ENCODE peak calls at places on chromosome 13, in seven cellular contexts. One of them, this sample, is unnamed.

GRCh38 chr13:97058417-97058816 is 64.1 kb upstream of the OXGR1 start:
- DNase-seq in HCT116: no peak
- DNase-seq in SK-N-SH: no peak
- DNase-seq in K562: no peak
- DNase-seq in H1: no peak
- DNase-seq in GM12878: no peak
- DNase-seq in HepG2: no peak
- DNase-seq in this sample: no peak

GRCh38 chr13:94950303-94950702 is 238.0 kb upstream of the SOX21 start:
- DNase-seq in HCT116: no peak
- DNase-seq in SK-N-SH: peak; percentile 16
- DNase-seq in K562: no peak
- DNase-seq in H1: no peak
- DNase-seq in GM12878: no peak
- DNase-seq in HepG2: no peak
- DNase-seq in this sample: peak; percentile 4

GRCh38 chr13:99758465-99759162 is 213.0 kb downstream of the ZIC5 start:
- DNase-seq in HCT116: no peak
- DNase-seq in SK-N-SH: no peak
- DNase-seq in K562: no peak
- DNase-seq in H1: no peak
- DNase-seq in GM12878: no peak
- DNase-seq in HepG2: no peak
- DNase-seq in this sample: no peak

GRCh38 chr13:90683711-90684131 is 663.8 kb upstream of the MIR17HG start:
- DNase-seq in HCT116: no peak
- DNase-seq in SK-N-SH: no peak
- DNase-seq in K562: no peak
- DNase-seq in H1: no peak
- DNase-seq in GM12878: no peak
- DNase-seq in HepG2: no peak
- DNase-seq in this sample: no peak

GRCh38 chr13:23510544-23510916 is 59.7 kb upstream of the TNFRSF19 start:
- DNase-seq in HCT116: no peak
- DNase-seq in SK-N-SH: no peak
- DNase-seq in K562: no peak
- DNase-seq in H1: no peak
- DNase-seq in GM12878: no peak
- DNase-seq in HepG2: no peak
- DNase-seq in this sample: no peak

GRCh38 chr13:52599037-52599852 is 43.0 kb upstream of the HNRNPA1L2 start:
- DNase-seq in HCT116: no peak
- DNase-seq in SK-N-SH: no peak
- DNase-seq in K562: no peak
- DNase-seq in H1: no peak
- DNase-seq in GM12878: no peak
- DNase-seq in HepG2: no peak
- DNase-seq in this sample: peak; percentile 31

GRCh38 chr13:69199664-69200063 is 908.0 kb upstream of the ATXN8OS start:
- DNase-seq in HCT116: no peak
- DNase-seq in SK-N-SH: peak; percentile 24
- DNase-seq in K562: no peak
- DNase-seq in H1: no peak
- DNase-seq in GM12878: no peak
- DNase-seq in HepG2: no peak
- DNase-seq in this sample: no peak

GRCh38 chr13:109611912-109612691 is 174.3 kb downstream of the IRS2 start:
- DNase-seq in HCT116: no peak
- DNase-seq in SK-N-SH: no peak
- DNase-seq in K562: no peak
- DNase-seq in H1: no peak
- DNase-seq in GM12878: no peak
- DNase-seq in HepG2: no peak
- DNase-seq in this sample: no peak

GRCh38 chr13:58190578-58190977 is 559.0 kb downstream of the PCDH17 start:
- DNase-seq in HCT116: no peak
- DNase-seq in SK-N-SH: no peak
- DNase-seq in K562: no peak
- DNase-seq in H1: no peak
- DNase-seq in GM12878: no peak
- DNase-seq in HepG2: no peak
- DNase-seq in this sample: no peak

GRCh38 chr13:79621449-79621848 is 140.5 kb downstream of the NDFIP2 start:
- DNase-seq in HCT116: no peak
- DNase-seq in SK-N-SH: no peak
- DNase-seq in K562: no peak
- DNase-seq in H1: no peak
- DNase-seq in GM12878: no peak
- DNase-seq in HepG2: no peak
- DNase-seq in this sample: no peak

GRCh38 chr13:71149498-71150363 is 717.3 kb downstream of the DACH1 start:
- DNase-seq in HCT116: no peak
- DNase-seq in SK-N-SH: no peak
- DNase-seq in K562: no peak
- DNase-seq in H1: no peak
- DNase-seq in GM12878: no peak
- DNase-seq in HepG2: no peak
- DNase-seq in this sample: peak; percentile 19

GRCh38 chr13:76942363-76942762 is 5.9 kb upstream of the ACOD1 start:
- DNase-seq in HCT116: no peak
- DNase-seq in SK-N-SH: no peak
- DNase-seq in K562: no peak
- DNase-seq in H1: no peak
- DNase-seq in GM12878: no peak
- DNase-seq in HepG2: no peak
- DNase-seq in this sample: no peak

GRCh38 chr13:26601669-26602068 is 44.2 kb downstream of the WASF3 start:
- DNase-seq in HCT116: no peak
- DNase-seq in SK-N-SH: peak; percentile 53
- DNase-seq in K562: no peak
- DNase-seq in H1: no peak
- DNase-seq in GM12878: peak; percentile 15
- DNase-seq in HepG2: no peak
- DNase-seq in this sample: peak; percentile 57

GRCh38 chr13:29892149-29892548 is 41.7 kb upstream of the UBL3 start:
- DNase-seq in HCT116: no peak
- DNase-seq in SK-N-SH: no peak
- DNase-seq in K562: no peak
- DNase-seq in H1: no peak
- DNase-seq in GM12878: no peak
- DNase-seq in HepG2: no peak
- DNase-seq in this sample: no peak

GRCh38 chr13:85148009-85148408 is 651.2 kb downstream of the SLITRK6 start:
- DNase-seq in HCT116: no peak
- DNase-seq in SK-N-SH: no peak
- DNase-seq in K562: no peak
- DNase-seq in H1: no peak
- DNase-seq in GM12878: no peak
- DNase-seq in HepG2: peak; percentile 1
- DNase-seq in this sample: peak; percentile 19

GRCh38 chr13:30125422-30126073 is 181.8 kb downstream of the KATNAL1 start:
- DNase-seq in HCT116: no peak
- DNase-seq in SK-N-SH: no peak
- DNase-seq in K562: no peak
- DNase-seq in H1: no peak
- DNase-seq in GM12878: no peak
- DNase-seq in HepG2: peak; percentile 43
- DNase-seq in this sample: no peak

GRCh38 chr13:98509271-98510155 is 67.4 kb downstream of the STK24 start:
- DNase-seq in HCT116: peak; percentile 63
- DNase-seq in SK-N-SH: no peak
- DNase-seq in K562: peak; percentile 82
- DNase-seq in H1: no peak
- DNase-seq in GM12878: peak; percentile 79
- DNase-seq in HepG2: peak; percentile 30
- DNase-seq in this sample: no peak

GRCh38 chr13:87889241-87889640 is 218.1 kb downstream of the SLITRK5 start:
- DNase-seq in HCT116: no peak
- DNase-seq in SK-N-SH: no peak
- DNase-seq in K562: no peak
- DNase-seq in H1: no peak
- DNase-seq in GM12878: no peak
- DNase-seq in HepG2: no peak
- DNase-seq in this sample: no peak

GRCh38 chr13:76820759-76821158 is 65.4 kb downstream of the KCTD12 start:
- DNase-seq in HCT116: no peak
- DNase-seq in SK-N-SH: no peak
- DNase-seq in K562: no peak
- DNase-seq in H1: no peak
- DNase-seq in GM12878: no peak
- DNase-seq in HepG2: no peak
- DNase-seq in this sample: no peak

GRCh38 chr13:48233886-48234488 is 981 bp downstream of the ITM2B start:
- DNase-seq in HCT116: no peak
- DNase-seq in SK-N-SH: no peak
- DNase-seq in K562: no peak
- DNase-seq in H1: no peak
- DNase-seq in GM12878: peak; percentile 30
- DNase-seq in HepG2: no peak
- DNase-seq in this sample: no peak

DNA sequence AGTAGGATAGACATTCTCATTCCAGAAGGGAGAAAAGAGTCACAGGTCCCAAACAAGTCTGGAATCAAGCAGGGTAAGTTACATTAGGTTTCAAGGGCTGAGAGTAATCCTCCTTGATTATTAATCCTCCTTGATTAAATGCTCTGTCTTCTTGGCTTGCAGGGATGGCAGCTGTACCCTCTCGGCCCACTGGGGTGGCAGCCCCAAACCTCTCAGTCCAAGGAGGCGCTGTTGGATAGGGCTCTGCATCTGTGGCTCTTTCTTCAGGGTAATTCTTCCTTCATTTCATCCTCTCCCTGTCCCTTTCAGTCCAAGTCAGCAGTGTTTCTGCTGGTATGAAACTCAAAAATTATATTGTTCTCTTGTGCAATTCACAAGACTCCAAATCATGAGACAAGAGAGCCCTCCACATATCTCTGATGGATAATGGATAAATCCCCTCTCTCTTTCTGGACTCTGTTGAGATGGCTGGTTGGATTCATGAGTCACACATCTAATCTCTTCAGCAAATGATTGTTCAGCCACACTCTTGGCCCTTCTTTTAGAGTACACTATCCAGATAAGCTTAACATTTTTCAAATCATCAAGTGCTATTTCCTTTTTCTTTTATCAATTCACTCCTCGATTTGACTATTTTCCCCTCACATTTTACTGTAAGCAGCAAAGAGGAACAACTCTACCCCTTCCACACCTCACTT is 323.7 kb upstream of the HTR2A start:
- DNase-seq in HCT116: no peak
- DNase-seq in SK-N-SH: no peak
- DNase-seq in K562: no peak
- DNase-seq in H1: no peak
- DNase-seq in GM12878: no peak
- DNase-seq in HepG2: no peak
- DNase-seq in this sample: no peak
- TF ChIP-seq JUND in HCT116: no peak
- TF ChIP-seq JUND in SK-N-SH: no peak
- TF ChIP-seq JUND in K562: no peak
- TF ChIP-seq JUND in H1: no peak
- TF ChIP-seq JUND in GM12878: no peak
- TF ChIP-seq JUND in HepG2: no peak
- TF ChIP-seq JUND in this sample: no peak

DNA sequence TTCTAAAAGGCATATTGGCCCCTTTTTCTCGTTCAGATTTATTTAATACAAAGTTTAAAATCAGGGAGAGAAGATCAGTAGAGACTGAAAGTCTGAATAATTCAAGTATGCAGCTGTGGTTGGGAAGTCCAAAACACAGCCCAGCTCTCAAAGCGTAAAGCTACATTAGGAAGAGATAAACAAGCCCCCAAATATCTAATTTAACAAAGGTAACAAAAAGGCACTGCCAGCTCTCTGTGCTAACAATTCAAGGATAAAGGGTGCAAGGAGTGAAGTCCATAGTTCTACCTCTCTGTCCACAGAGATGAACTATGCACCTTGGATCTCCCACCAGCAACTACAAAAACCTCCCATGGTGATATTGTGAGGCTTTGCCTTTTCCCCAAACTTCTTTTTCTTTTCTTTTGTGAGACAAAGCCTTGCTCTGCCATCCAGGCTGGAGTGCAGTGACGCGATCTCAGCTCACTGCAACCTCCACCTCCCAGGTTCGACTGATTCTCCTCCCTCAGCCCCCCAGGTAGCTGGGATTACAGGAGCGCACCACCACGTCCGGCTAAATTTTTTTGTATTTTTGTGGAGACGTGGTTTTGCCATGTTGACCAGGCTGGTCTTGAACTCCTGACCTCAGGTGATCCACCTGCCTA is 104.4 kb downstream of the LHFPL6 start:
- DNase-seq in HCT116: no peak
- DNase-seq in SK-N-SH: no peak
- DNase-seq in K562: no peak
- DNase-seq in H1: no peak
- DNase-seq in GM12878: no peak
- DNase-seq in HepG2: no peak
- DNase-seq in this sample: no peak
- TF ChIP-seq JUND in HCT116: no peak
- TF ChIP-seq JUND in SK-N-SH: no peak
- TF ChIP-seq JUND in K562: no peak
- TF ChIP-seq JUND in H1: no peak
- TF ChIP-seq JUND in GM12878: no peak
- TF ChIP-seq JUND in HepG2: no peak
- TF ChIP-seq JUND in this sample: no peak

DNA sequence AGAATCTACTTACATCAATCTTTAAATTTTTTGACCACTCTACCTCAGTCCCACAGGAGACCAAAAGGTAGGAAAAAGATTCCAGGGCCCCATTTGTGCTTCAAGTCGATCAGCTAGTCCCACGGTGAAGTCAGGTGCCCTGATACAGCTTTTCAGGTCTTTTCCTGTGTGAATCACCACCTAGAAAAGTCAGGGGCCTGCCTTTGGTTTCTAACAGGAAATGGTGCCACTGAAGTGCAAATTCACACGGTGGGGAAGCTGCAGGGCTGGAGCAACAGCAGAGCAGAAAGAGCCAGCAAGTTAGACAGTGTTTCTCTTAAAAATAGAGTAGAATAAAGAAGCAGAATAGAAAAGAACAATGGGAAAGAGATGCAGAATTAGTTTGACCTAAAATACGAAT is 107.5 kb downstream of the KLF12 start:
- DNase-seq in HCT116: no peak
- DNase-seq in SK-N-SH: no peak
- DNase-seq in K562: no peak
- DNase-seq in H1: no peak
- DNase-seq in GM12878: peak; percentile 71
- DNase-seq in HepG2: no peak
- DNase-seq in this sample: no peak
- TF ChIP-seq JUND in HCT116: no peak
- TF ChIP-seq JUND in SK-N-SH: no peak
- TF ChIP-seq JUND in K562: no peak
- TF ChIP-seq JUND in H1: peak; percentile 33
- TF ChIP-seq JUND in GM12878: no peak
- TF ChIP-seq JUND in HepG2: no peak
- TF ChIP-seq JUND in this sample: no peak

DNA sequence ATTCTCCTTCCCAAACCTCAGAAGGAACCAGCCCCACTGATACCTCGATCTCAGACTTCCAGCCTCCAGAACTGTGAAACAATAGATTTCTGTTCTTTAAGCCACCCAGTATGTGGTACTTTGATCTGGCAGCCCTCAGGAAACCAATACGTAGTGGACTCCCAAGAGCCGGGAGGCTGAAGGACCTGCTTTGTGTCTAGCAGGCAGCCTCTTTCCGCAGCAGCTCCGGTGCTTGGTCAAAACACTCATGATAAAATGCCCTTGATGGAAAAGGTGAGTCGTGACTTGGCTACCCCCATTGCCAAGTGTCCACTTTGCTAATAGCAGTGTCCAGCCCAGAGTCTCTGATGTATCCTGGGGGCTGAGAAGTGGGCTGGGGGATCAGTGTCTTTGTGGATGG is 158.8 kb upstream of the TMTC4 start:
- DNase-seq in HCT116: no peak
- DNase-seq in SK-N-SH: no peak
- DNase-seq in K562: no peak
- DNase-seq in H1: no peak
- DNase-seq in GM12878: no peak
- DNase-seq in HepG2: no peak
- DNase-seq in this sample: no peak
- TF ChIP-seq JUND in HCT116: no peak
- TF ChIP-seq JUND in SK-N-SH: no peak
- TF ChIP-seq JUND in K562: no peak
- TF ChIP-seq JUND in H1: no peak
- TF ChIP-seq JUND in GM12878: no peak
- TF ChIP-seq JUND in HepG2: no peak
- TF ChIP-seq JUND in this sample: no peak

This sample was measured in T47D.